ENCODE peak calls at places on chromosomes 11 and 22, in four cellular contexts. One of them, this sample, is unnamed.

GRCh38 chr22:39144101-39144815 is 8.2 kb downstream of the CBX7 start:
- DNase-seq in mammary epithelial cell: peak
- DNase-seq in endothelial cell of umbilical vein: no peak
- DNase-seq in fibroblast of lung: peak
- DNase-seq in this sample: peak

GRCh38 chr11:57641011-57641410 is 8.7 kb downstream of the YPEL4 start:
- DNase-seq in mammary epithelial cell: no peak
- DNase-seq in endothelial cell of umbilical vein: no peak
- DNase-seq in fibroblast of lung: no peak
- DNase-seq in this sample: peak

GRCh38 chr11:119323532-119324033 is 6.7 kb upstream of the MCAM start:
- DNase-seq in mammary epithelial cell: peak
- DNase-seq in endothelial cell of umbilical vein: peak
- DNase-seq in fibroblast of lung: peak
- DNase-seq in this sample: peak

GRCh38 chr11:19093976-19094375 is 23.0 kb upstream of the ZDHHC13 start:
- DNase-seq in mammary epithelial cell: peak
- DNase-seq in endothelial cell of umbilical vein: no peak
- DNase-seq in fibroblast of lung: no peak
- DNase-seq in this sample: no peak

GRCh38 chr11:88246680-88247079 is 71.4 kb upstream of the RAB38 start:
- DNase-seq in mammary epithelial cell: peak
- DNase-seq in endothelial cell of umbilical vein: no peak
- DNase-seq in fibroblast of lung: peak
- DNase-seq in this sample: no peak

GRCh38 chr11:134750619-134751018 is 338.6 kb upstream of the B3GAT1 start:
- DNase-seq in mammary epithelial cell: no peak
- DNase-seq in endothelial cell of umbilical vein: no peak
- DNase-seq in fibroblast of lung: no peak
- DNase-seq in this sample: no peak

GRCh38 chr11:46360878-46361277 is 13.6 kb downstream of the DGKZ start:
- DNase-seq in mammary epithelial cell: no peak
- DNase-seq in endothelial cell of umbilical vein: no peak
- DNase-seq in fibroblast of lung: no peak
- DNase-seq in this sample: no peak

GRCh38 chr11:67276821-67277230 is 10.6 kb downstream of the GRK2 start:
- DNase-seq in mammary epithelial cell: no peak
- DNase-seq in endothelial cell of umbilical vein: peak
- DNase-seq in fibroblast of lung: peak
- DNase-seq in this sample: peak

GRCh38 chr11:64410396-64410718 is 51.4 kb downstream of the RPS6KA4 start:
- DNase-seq in mammary epithelial cell: no peak
- DNase-seq in endothelial cell of umbilical vein: no peak
- DNase-seq in fibroblast of lung: no peak
- DNase-seq in this sample: no peak

GRCh38 chr11:93505703-93506102 is 37.5 kb downstream of the SMCO4 start:
- DNase-seq in mammary epithelial cell: no peak
- DNase-seq in endothelial cell of umbilical vein: no peak
- DNase-seq in fibroblast of lung: no peak
- DNase-seq in this sample: no peak

GRCh38 chr11:30143098-30143705 is 87.6 kb upstream of the FSHB start:
- DNase-seq in mammary epithelial cell: peak
- DNase-seq in endothelial cell of umbilical vein: peak
- DNase-seq in fibroblast of lung: peak
- DNase-seq in this sample: peak

GRCh38 chr11:118338637-118339061 is 3.9 kb downstream of the CD3D start:
- DNase-seq in mammary epithelial cell: peak
- DNase-seq in endothelial cell of umbilical vein: no peak
- DNase-seq in fibroblast of lung: no peak
- DNase-seq in this sample: peak

GRCh38 chr11:20669833-20670684 is 673 bp downstream of the NELL1 start:
- DNase-seq in mammary epithelial cell: no peak
- DNase-seq in endothelial cell of umbilical vein: no peak
- DNase-seq in fibroblast of lung: no peak
- DNase-seq in this sample: peak

GRCh38 chr11:19474211-19474610 is 233.5 kb upstream of the E2F8 start:
- DNase-seq in mammary epithelial cell: no peak
- DNase-seq in endothelial cell of umbilical vein: no peak
- DNase-seq in fibroblast of lung: no peak
- DNase-seq in this sample: no peak

GRCh38 chr11:82899191-82899820 is 924 bp downstream of the PRCP start:
- DNase-seq in mammary epithelial cell: no peak
- DNase-seq in endothelial cell of umbilical vein: peak
- DNase-seq in fibroblast of lung: no peak
- DNase-seq in this sample: no peak

GRCh38 chr11:95231126-95231880 is at the start of gene SESN3:
- DNase-seq in mammary epithelial cell: peak
- DNase-seq in endothelial cell of umbilical vein: peak
- DNase-seq in fibroblast of lung: peak
- DNase-seq in this sample: peak

DNA sequence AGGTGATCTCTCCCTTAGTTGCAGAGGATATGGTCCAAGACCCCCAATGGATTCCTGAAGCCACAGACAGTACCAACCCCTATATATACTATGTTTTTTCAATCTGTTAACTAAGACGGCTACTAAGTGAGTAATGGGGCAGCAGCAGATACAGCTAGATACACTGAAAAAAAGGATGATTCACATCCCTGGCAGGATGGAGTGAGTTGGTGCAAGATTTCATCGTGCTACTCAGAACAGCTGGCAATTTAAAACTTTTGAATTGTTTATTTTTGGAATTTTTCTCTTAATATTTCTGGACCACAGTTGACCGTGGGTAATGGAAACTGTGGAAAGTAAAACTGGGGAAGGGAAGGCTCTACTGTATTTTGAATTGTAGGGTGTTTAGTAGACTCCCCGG is 17.0 kb upstream of the TMEM218 start:
- DNase-seq in mammary epithelial cell: peak
- DNase-seq in endothelial cell of umbilical vein: no peak
- DNase-seq in fibroblast of lung: peak
- DNase-seq in this sample: no peak
- H2AFZ ChIP-seq in mammary epithelial cell: no peak
- H2AFZ ChIP-seq in endothelial cell of umbilical vein: no peak
- H2AFZ ChIP-seq in fibroblast of lung: no peak
- H2AFZ ChIP-seq in this sample: no peak

DNA sequence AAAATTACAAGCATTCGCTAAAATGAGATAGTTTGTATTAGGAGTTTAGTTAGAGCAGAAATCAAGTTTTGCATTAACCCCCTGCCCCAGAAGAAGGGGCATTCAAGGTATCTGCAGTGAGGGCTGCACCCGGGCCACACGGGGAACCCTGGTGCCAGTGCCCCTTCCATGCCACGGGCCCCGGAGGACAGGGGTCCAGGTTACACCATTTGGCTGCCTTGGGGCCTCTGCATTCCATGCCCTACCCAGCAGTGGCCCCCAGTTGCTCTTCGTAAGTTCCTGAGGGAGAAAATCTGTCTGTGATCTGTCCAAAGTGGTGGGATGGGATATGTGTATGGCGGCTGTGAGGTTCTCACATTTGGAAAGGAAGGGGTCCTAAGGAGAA is 16.8 kb upstream of the PANX2 start:
- DNase-seq in mammary epithelial cell: no peak
- DNase-seq in endothelial cell of umbilical vein: no peak
- DNase-seq in fibroblast of lung: no peak
- DNase-seq in this sample: no peak
- H2AFZ ChIP-seq in mammary epithelial cell: no peak
- H2AFZ ChIP-seq in endothelial cell of umbilical vein: no peak
- H2AFZ ChIP-seq in fibroblast of lung: no peak
- H2AFZ ChIP-seq in this sample: no peak

GRCh38 chr22:37505565-37505964 is 13.7 kb downstream of the CARD10 start:
- DNase-seq in mammary epithelial cell: no peak
- DNase-seq in endothelial cell of umbilical vein: no peak
- DNase-seq in fibroblast of lung: no peak
- DNase-seq in this sample: no peak
- H2AFZ ChIP-seq in mammary epithelial cell: no peak
- H2AFZ ChIP-seq in endothelial cell of umbilical vein: no peak
- H2AFZ ChIP-seq in fibroblast of lung: no peak
- H2AFZ ChIP-seq in this sample: no peak

GRCh38 chr11:34595391-34595790 is 25.5 kb upstream of the EHF start:
- DNase-seq in mammary epithelial cell: no peak
- DNase-seq in endothelial cell of umbilical vein: no peak
- DNase-seq in fibroblast of lung: no peak
- DNase-seq in this sample: no peak
- H2AFZ ChIP-seq in mammary epithelial cell: no peak
- H2AFZ ChIP-seq in endothelial cell of umbilical vein: no peak
- H2AFZ ChIP-seq in fibroblast of lung: no peak
- H2AFZ ChIP-seq in this sample: no peak

GRCh38 chr11:2098691-2099522 is 40.3 kb downstream of the IGF2 start:
- DNase-seq in mammary epithelial cell: peak
- DNase-seq in endothelial cell of umbilical vein: no peak
- DNase-seq in fibroblast of lung: no peak
- DNase-seq in this sample: no peak

GRCh38 chr11:2099523-2100316 is 39.5 kb downstream of the IGF2 start:
- DNase-seq in mammary epithelial cell: peak
- DNase-seq in endothelial cell of umbilical vein: peak
- DNase-seq in fibroblast of lung: no peak
- DNase-seq in this sample: peak

GRCh38 chr11:2102132-2102882 is 36.9 kb downstream of the IGF2 start:
- DNase-seq in mammary epithelial cell: no peak
- DNase-seq in endothelial cell of umbilical vein: no peak
- DNase-seq in fibroblast of lung: no peak
- DNase-seq in this sample: no peak

GRCh38 chr11:2101171-2101675 is 38.0 kb downstream of the IGF2 start:
- DNase-seq in mammary epithelial cell: no peak
- DNase-seq in endothelial cell of umbilical vein: no peak
- DNase-seq in fibroblast of lung: no peak
- DNase-seq in this sample: no peak

DNA sequence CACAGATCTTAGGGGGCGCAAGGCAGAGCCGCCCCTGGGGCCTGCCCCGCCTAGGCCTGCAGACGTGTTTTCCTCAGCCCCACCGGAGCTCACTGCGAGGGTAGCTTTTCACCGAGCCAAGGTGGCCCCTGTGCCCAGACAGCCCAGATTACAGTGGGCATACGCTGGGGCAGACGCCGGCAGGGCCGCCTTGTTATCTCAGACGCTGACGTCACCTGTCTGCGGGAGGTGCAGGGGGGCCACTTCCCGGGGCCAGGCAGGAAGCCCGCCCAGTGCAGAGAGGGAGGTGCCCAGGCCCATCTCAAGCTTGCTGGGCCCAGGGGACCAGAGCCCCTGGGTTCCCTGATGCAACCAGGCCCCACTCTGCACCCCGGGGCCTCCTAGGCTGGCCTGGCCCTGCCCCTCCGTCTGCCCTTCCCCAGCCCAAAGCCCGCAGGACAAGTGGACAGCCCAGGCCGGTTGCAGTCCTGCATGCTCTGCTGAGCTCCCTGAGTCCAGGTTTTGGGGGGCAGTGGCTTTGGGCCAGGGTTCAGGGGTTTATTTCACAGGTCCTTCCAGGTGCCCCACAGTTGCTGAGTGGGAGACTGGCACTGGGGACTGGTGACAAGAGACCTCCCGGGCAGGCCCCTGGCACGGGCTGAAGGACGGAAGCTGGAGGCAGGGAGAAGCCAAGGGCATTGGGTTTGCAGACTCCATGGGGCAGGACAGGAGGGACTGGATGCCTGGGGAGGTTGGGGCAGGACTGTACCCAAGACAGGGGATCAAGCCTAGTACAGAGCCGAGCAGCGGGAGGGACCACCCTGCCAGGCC is 38.6 kb downstream of the IGF2 start:
- DNase-seq in mammary epithelial cell: no peak
- DNase-seq in endothelial cell of umbilical vein: peak
- DNase-seq in fibroblast of lung: no peak
- DNase-seq in this sample: no peak
- H2AFZ ChIP-seq in mammary epithelial cell: no peak
- H2AFZ ChIP-seq in endothelial cell of umbilical vein: peak
- H2AFZ ChIP-seq in fibroblast of lung: no peak
- H2AFZ ChIP-seq in this sample: peak

DNA sequence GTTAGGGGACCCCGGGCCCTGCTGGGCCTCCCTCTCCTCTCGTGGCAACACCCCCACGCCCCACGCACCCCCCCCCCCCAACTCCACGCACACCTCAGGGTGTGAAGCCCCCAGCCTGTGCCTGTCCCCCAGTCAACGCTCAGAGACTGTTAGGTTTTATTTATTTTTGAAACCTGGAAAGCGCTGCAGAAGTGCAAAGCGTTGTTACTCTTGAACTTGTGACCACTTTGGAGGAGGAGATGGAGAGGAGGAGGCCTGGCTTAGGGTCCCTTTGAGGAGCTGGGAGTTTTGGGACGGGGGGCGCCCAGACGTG is 929 bp downstream of the PIK3IP1 start:
- DNase-seq in mammary epithelial cell: no peak
- DNase-seq in endothelial cell of umbilical vein: no peak
- DNase-seq in fibroblast of lung: peak
- DNase-seq in this sample: no peak
- H2AFZ ChIP-seq in mammary epithelial cell: peak
- H2AFZ ChIP-seq in endothelial cell of umbilical vein: peak
- H2AFZ ChIP-seq in fibroblast of lung: no peak
- H2AFZ ChIP-seq in this sample: peak

DNA sequence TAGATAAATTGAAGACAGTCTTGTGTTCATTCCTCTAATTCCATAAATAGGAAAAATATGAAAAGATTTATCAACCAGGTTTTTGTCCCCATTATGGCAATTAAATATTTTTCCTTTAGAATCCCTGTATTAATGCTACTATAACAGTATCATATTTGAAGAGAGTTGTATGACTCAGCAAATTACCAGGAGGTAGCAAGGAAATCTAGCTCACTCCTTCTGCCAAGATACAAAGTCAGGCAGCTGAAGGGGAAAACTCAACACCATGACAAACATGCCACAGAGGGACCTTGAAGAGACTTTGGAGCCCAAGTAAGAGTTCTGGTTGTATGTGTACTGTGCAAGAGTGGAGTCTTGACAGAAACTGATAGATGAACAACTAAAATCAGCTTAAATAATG is 143.3 kb downstream of the GUCY1A2 start:
- DNase-seq in mammary epithelial cell: no peak
- DNase-seq in endothelial cell of umbilical vein: no peak
- DNase-seq in fibroblast of lung: peak
- DNase-seq in this sample: no peak
- H2AFZ ChIP-seq in mammary epithelial cell: no peak
- H2AFZ ChIP-seq in endothelial cell of umbilical vein: no peak
- H2AFZ ChIP-seq in fibroblast of lung: no peak
- H2AFZ ChIP-seq in this sample: no peak

DNA sequence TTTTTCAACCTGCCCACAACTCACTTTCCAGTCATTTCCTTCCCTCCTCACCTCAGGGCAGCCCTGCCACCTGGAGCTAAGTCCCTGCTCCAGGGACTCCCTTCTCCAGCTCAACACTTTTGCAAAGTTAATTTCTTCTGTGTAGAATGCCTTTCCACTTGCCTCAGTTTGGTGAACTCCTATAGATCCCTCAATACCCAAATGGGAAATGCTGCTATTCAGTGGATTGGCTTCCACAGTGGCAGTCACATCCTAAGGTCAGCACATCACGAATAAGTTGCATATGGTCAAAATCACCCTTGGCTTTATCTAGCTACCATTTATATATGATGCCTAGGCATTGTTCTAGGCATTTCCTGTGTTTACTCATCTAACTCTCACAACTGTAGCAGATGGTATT is 23.6 kb downstream of the GDPD5 start:
- DNase-seq in mammary epithelial cell: no peak
- DNase-seq in endothelial cell of umbilical vein: no peak
- DNase-seq in fibroblast of lung: no peak
- DNase-seq in this sample: no peak
- H2AFZ ChIP-seq in mammary epithelial cell: no peak
- H2AFZ ChIP-seq in endothelial cell of umbilical vein: no peak
- H2AFZ ChIP-seq in fibroblast of lung: no peak
- H2AFZ ChIP-seq in this sample: no peak

GRCh38 chr11:102306817-102307814 is 10.2 kb upstream of the BIRC3 start:
- DNase-seq in mammary epithelial cell: no peak
- DNase-seq in endothelial cell of umbilical vein: no peak
- DNase-seq in fibroblast of lung: no peak
- DNase-seq in this sample: no peak
- H2AFZ ChIP-seq in mammary epithelial cell: peak
- H2AFZ ChIP-seq in endothelial cell of umbilical vein: no peak
- H2AFZ ChIP-seq in fibroblast of lung: no peak
- H2AFZ ChIP-seq in this sample: peak

This sample was measured in GM23338.